ENCODE peak calls at places on chromosomes 5 and 9, in seven cellular contexts. One of them, this sample, is unnamed.

GRCh38 chr9:35105571-35106342 is 2.8 kb upstream of the STOML2 start:
- DNase-seq in body of pancreas: no peak
- DNase-seq in right lobe of liver: no peak
- DNase-seq in CD8-positive, alpha-beta memory T cell: no peak
- DNase-seq in IMR-90: no peak
- DNase-seq in dorsolateral prefrontal cortex: no peak
- DNase-seq in tibial nerve: no peak
- DNase-seq in this sample: no peak

GRCh38 chr5:33401482-33402390 is 39.0 kb upstream of the TARS1 start:
- DNase-seq in right lobe of liver: no peak
- DNase-seq in body of pancreas: no peak
- DNase-seq in dorsolateral prefrontal cortex: no peak
- DNase-seq in CD8-positive, alpha-beta memory T cell: no peak
- DNase-seq in IMR-90: peak; percentile 64
- DNase-seq in tibial nerve: no peak
- DNase-seq in this sample: peak; percentile 75

GRCh38 chr5:37859805-37860204 is 20.0 kb upstream of the GDNF start:
- DNase-seq in CD8-positive, alpha-beta memory T cell: no peak
- DNase-seq in body of pancreas: no peak
- DNase-seq in right lobe of liver: no peak
- DNase-seq in IMR-90: no peak
- DNase-seq in dorsolateral prefrontal cortex: no peak
- DNase-seq in tibial nerve: no peak
- DNase-seq in this sample: no peak

GRCh38 chr5:73201547-73202513 is 28.8 kb downstream of the TMEM174 start:
- DNase-seq in tibial nerve: peak; percentile 46
- DNase-seq in right lobe of liver: peak; percentile 89
- DNase-seq in IMR-90: peak; percentile 47
- DNase-seq in dorsolateral prefrontal cortex: peak; percentile 9
- DNase-seq in CD8-positive, alpha-beta memory T cell: peak; percentile 76
- DNase-seq in body of pancreas: peak; percentile 91
- DNase-seq in this sample: peak; percentile 39

GRCh38 chr5:110899566-110900412 is 161.0 kb downstream of the SLC25A46 start:
- DNase-seq in tibial nerve: no peak
- DNase-seq in body of pancreas: no peak
- DNase-seq in CD8-positive, alpha-beta memory T cell: no peak
- DNase-seq in IMR-90: peak; percentile 72
- DNase-seq in dorsolateral prefrontal cortex: no peak
- DNase-seq in right lobe of liver: no peak
- DNase-seq in this sample: peak; percentile 39

GRCh38 chr5:142843029-142843905 is 73.1 kb downstream of the ARHGAP26 start:
- DNase-seq in IMR-90: no peak
- DNase-seq in dorsolateral prefrontal cortex: no peak
- DNase-seq in tibial nerve: no peak
- DNase-seq in right lobe of liver: no peak
- DNase-seq in body of pancreas: no peak
- DNase-seq in CD8-positive, alpha-beta memory T cell: no peak
- DNase-seq in this sample: no peak

GRCh38 chr9:83154821-83155220 is 91.9 kb upstream of the RASEF start:
- DNase-seq in right lobe of liver: no peak
- DNase-seq in dorsolateral prefrontal cortex: no peak
- DNase-seq in tibial nerve: no peak
- DNase-seq in IMR-90: no peak
- DNase-seq in body of pancreas: peak; percentile 76
- DNase-seq in CD8-positive, alpha-beta memory T cell: no peak
- DNase-seq in this sample: peak; percentile 10

GRCh38 chr9:36318212-36318802 is 60.1 kb upstream of the GNE start:
- DNase-seq in dorsolateral prefrontal cortex: no peak
- DNase-seq in IMR-90: no peak
- DNase-seq in right lobe of liver: no peak
- DNase-seq in tibial nerve: no peak
- DNase-seq in body of pancreas: no peak
- DNase-seq in CD8-positive, alpha-beta memory T cell: no peak
- DNase-seq in this sample: no peak

GRCh38 chr5:147819371-147819770 is 12.1 kb downstream of the SPINK1 start:
- DNase-seq in right lobe of liver: no peak
- DNase-seq in body of pancreas: no peak
- DNase-seq in IMR-90: no peak
- DNase-seq in dorsolateral prefrontal cortex: no peak
- DNase-seq in tibial nerve: no peak
- DNase-seq in CD8-positive, alpha-beta memory T cell: no peak
- DNase-seq in this sample: no peak

GRCh38 chr5:172508471-172509404 is 54.4 kb upstream of the SH3PXD2B start:
- DNase-seq in right lobe of liver: peak; percentile 15
- DNase-seq in body of pancreas: no peak
- DNase-seq in CD8-positive, alpha-beta memory T cell: no peak
- DNase-seq in IMR-90: no peak
- DNase-seq in dorsolateral prefrontal cortex: no peak
- DNase-seq in tibial nerve: no peak
- DNase-seq in this sample: no peak

GRCh38 chr9:126520453-126520852 is 93.3 kb upstream of the LMX1B start:
- DNase-seq in IMR-90: no peak
- DNase-seq in CD8-positive, alpha-beta memory T cell: no peak
- DNase-seq in right lobe of liver: no peak
- DNase-seq in tibial nerve: no peak
- DNase-seq in body of pancreas: no peak
- DNase-seq in dorsolateral prefrontal cortex: no peak
- DNase-seq in this sample: no peak

GRCh38 chr5:53333160-53333559 is 147.3 kb upstream of the FST start:
- DNase-seq in right lobe of liver: no peak
- DNase-seq in CD8-positive, alpha-beta memory T cell: no peak
- DNase-seq in IMR-90: peak; percentile 69
- DNase-seq in body of pancreas: no peak
- DNase-seq in tibial nerve: no peak
- DNase-seq in dorsolateral prefrontal cortex: no peak
- DNase-seq in this sample: peak; percentile 81

GRCh38 chr9:101264727-101265126 is 120.1 kb downstream of the BAAT start:
- DNase-seq in right lobe of liver: no peak
- DNase-seq in body of pancreas: no peak
- DNase-seq in tibial nerve: no peak
- DNase-seq in CD8-positive, alpha-beta memory T cell: no peak
- DNase-seq in IMR-90: no peak
- DNase-seq in dorsolateral prefrontal cortex: no peak
- DNase-seq in this sample: no peak

GRCh38 chr9:94181782-94182181 is 77.3 kb upstream of the ZNF169 start:
- DNase-seq in dorsolateral prefrontal cortex: no peak
- DNase-seq in body of pancreas: no peak
- DNase-seq in IMR-90: no peak
- DNase-seq in right lobe of liver: no peak
- DNase-seq in tibial nerve: no peak
- DNase-seq in CD8-positive, alpha-beta memory T cell: no peak
- DNase-seq in this sample: no peak

GRCh38 chr5:9653811-9654210 is 23.7 kb upstream of the TAS2R1 start:
- DNase-seq in dorsolateral prefrontal cortex: no peak
- DNase-seq in tibial nerve: no peak
- DNase-seq in body of pancreas: peak; percentile 88
- DNase-seq in CD8-positive, alpha-beta memory T cell: no peak
- DNase-seq in IMR-90: peak; percentile 97
- DNase-seq in right lobe of liver: no peak
- DNase-seq in this sample: peak; percentile 95

GRCh38 chr5:135490245-135491037 is 38.3 kb upstream of the TIFAB start:
- DNase-seq in CD8-positive, alpha-beta memory T cell: no peak
- DNase-seq in IMR-90: no peak
- DNase-seq in body of pancreas: no peak
- DNase-seq in right lobe of liver: no peak
- DNase-seq in tibial nerve: no peak
- DNase-seq in dorsolateral prefrontal cortex: no peak
- DNase-seq in this sample: no peak
- H3K4me3 ChIP-seq in CD8-positive, alpha-beta memory T cell: no peak overlapping the region
- H3K4me3 ChIP-seq in IMR-90: no peak overlapping the region
- H3K4me3 ChIP-seq in body of pancreas: no peak overlapping the region
- H3K4me3 ChIP-seq in right lobe of liver: no peak overlapping the region
- H3K4me3 ChIP-seq in tibial nerve: no peak overlapping the region
- H3K4me3 ChIP-seq in dorsolateral prefrontal cortex: no peak overlapping the region
- H3K4me3 ChIP-seq in this sample: no peak overlapping the region

GRCh38 chr5:169301386-169301930 is 519 bp upstream of the SLIT3 start:
- DNase-seq in IMR-90: no peak
- DNase-seq in right lobe of liver: no peak
- DNase-seq in body of pancreas: peak; percentile 12
- DNase-seq in dorsolateral prefrontal cortex: no peak
- DNase-seq in CD8-positive, alpha-beta memory T cell: no peak
- DNase-seq in tibial nerve: no peak
- DNase-seq in this sample: peak; percentile 56
- H3K4me3 ChIP-seq in IMR-90: no peak overlapping the region
- H3K4me3 ChIP-seq in right lobe of liver: no peak overlapping the region
- H3K4me3 ChIP-seq in body of pancreas: no peak overlapping the region
- H3K4me3 ChIP-seq in dorsolateral prefrontal cortex: peak overlapping the region; percentile 57
- H3K4me3 ChIP-seq in CD8-positive, alpha-beta memory T cell: no peak overlapping the region
- H3K4me3 ChIP-seq in tibial nerve: peak overlapping the region; percentile 39
- H3K4me3 ChIP-seq in this sample: peak overlapping the region; percentile 52

DNA sequence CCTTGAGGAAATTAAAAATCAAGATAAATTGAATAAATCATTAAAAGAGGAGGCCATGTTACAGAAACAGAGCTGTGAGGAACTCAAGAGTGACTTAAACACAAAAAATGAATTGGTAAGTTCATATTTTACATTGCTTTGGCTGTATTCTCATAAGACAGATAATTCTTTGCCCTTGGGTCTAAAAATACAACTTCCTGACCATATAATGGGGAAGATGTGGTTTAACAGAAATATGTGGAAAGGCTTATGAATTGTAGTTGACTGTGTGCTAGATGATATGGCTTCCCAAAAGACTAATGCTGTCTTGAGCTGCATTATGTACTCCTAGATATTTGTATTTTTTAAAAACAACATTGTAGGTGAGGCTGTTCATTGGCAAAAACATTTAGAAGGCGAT is 33.1 kb downstream of the CNTRL start:
- DNase-seq in tibial nerve: no peak
- DNase-seq in right lobe of liver: no peak
- DNase-seq in CD8-positive, alpha-beta memory T cell: no peak
- DNase-seq in dorsolateral prefrontal cortex: no peak
- DNase-seq in body of pancreas: no peak
- DNase-seq in IMR-90: no peak
- DNase-seq in this sample: no peak
- H3K4me3 ChIP-seq in tibial nerve: no peak overlapping the region
- H3K4me3 ChIP-seq in right lobe of liver: no peak overlapping the region
- H3K4me3 ChIP-seq in CD8-positive, alpha-beta memory T cell: no peak overlapping the region
- H3K4me3 ChIP-seq in dorsolateral prefrontal cortex: no peak overlapping the region
- H3K4me3 ChIP-seq in body of pancreas: no peak overlapping the region
- H3K4me3 ChIP-seq in IMR-90: no peak overlapping the region
- H3K4me3 ChIP-seq in this sample: no peak overlapping the region

DNA sequence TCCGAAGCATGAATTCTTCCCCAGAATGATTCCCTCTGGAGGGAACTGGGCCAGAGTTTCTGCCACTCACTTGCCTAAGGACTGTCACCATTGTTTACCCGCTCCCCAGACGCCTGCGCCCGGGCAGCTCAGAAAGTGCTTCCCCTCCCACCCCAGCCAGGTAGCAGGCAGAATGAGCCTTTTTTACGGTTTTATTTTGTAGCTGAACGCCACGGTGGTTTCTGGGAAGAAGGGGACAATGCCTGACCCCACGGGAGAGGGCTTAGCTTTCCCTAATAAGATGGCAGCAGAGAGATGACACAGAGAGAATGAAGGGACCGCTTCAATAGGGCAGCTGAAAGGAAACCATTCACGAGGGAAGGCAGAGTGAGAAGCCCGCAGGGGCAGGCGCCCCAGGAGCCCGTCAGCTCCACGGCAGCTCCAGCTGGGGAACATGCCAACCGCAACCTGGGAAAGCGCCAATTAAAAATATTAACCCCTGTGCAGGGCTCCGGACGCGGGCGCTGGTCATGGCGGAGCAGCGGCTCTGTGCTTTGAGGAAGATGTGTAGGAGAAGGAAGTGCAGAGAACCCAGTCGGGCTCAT is 20.4 kb upstream of the NTNG2 start:
- DNase-seq in IMR-90: no peak
- DNase-seq in dorsolateral prefrontal cortex: peak; percentile 30
- DNase-seq in CD8-positive, alpha-beta memory T cell: no peak
- DNase-seq in tibial nerve: no peak
- DNase-seq in right lobe of liver: no peak
- DNase-seq in body of pancreas: peak; percentile 30
- DNase-seq in this sample: peak; percentile 50
- H3K4me3 ChIP-seq in IMR-90: peak overlapping the region; percentile 19
- H3K4me3 ChIP-seq in dorsolateral prefrontal cortex: peak overlapping the region; percentile 58
- H3K4me3 ChIP-seq in CD8-positive, alpha-beta memory T cell: no peak overlapping the region
- H3K4me3 ChIP-seq in tibial nerve: no peak overlapping the region
- H3K4me3 ChIP-seq in right lobe of liver: no peak overlapping the region
- H3K4me3 ChIP-seq in body of pancreas: no peak overlapping the region
- H3K4me3 ChIP-seq in this sample: no peak overlapping the region